ENCODE peak calls at places on chromosome 4, in five cellular contexts. W is transverse colon, D is breast epithelium, A is right lobe of liver, H is ovary. F is an unnamed sample.

GRCh38 chr4:163249042-163249441 is 82.4 kb upstream of the NAF1 start:
- DNase-seq in H (no peak), W (no peak), A (no peak), D (no peak), F (no peak)

GRCh38 chr4:141140271-141141205 is 7.3 kb upstream of the RNF150 start:
- DNase-seq in D (no peak), A (no peak), W (no peak), H (no peak), F (no peak)

GRCh38 chr4:156983366-156983765 is 11.8 kb upstream of the PDGFC start:
- DNase-seq in A (no peak), W (no peak), D (no peak), H (no peak), F (no peak)

GRCh38 chr4:21134994-21135393 is 434.7 kb downstream of the PACRGL start:
- DNase-seq in A (no peak), D (no peak), H (no peak), W (no peak), F (no peak)

GRCh38 chr4:146224331-146224966 is 10.1 kb downstream of the REELD1 start:
- DNase-seq in A (no peak), W (no peak), H (no peak), D (no peak), F (no peak)

GRCh38 chr4:1509366-1509765 is 103.1 kb upstream of the NKX1-1 start:
- DNase-seq in W (no peak), A (no peak), H (peak; percentile 17), D (no peak), F (no peak)

GRCh38 chr4:60485279-60485678 is 714.8 kb upstream of the ADGRL3 start:
- DNase-seq in A (no peak), D (no peak), W (no peak), H (no peak), F (no peak)

GRCh38 chr4:151698213-151698612 is 62.6 kb downstream of the GATB start:
- DNase-seq in W (no peak), A (no peak), H (no peak), D (no peak), F (no peak)

GRCh38 chr4:110876866-110877265 is 254.0 kb upstream of the PITX2 start:
- DNase-seq in A (no peak), D (no peak), H (no peak), W (no peak), F (no peak)

GRCh38 chr4:183200453-183200852 is 101.4 kb downstream of the WWC2 start:
- DNase-seq in D (no peak), A (no peak), H (peak; percentile 62), W (peak; percentile 14), F (peak; percentile 26)

GRCh38 chr4:138021116-138021820 is 220.9 kb downstream of the SLC7A11 start:
- DNase-seq in D (no peak), H (no peak), W (no peak), A (no peak), F (no peak)

GRCh38 chr4:154626793-154627484 is 14.5 kb upstream of the FGG start:
- DNase-seq in A (peak; percentile 78), D (peak; percentile 57), W (peak; percentile 38), H (peak; percentile 66), F (peak; percentile 91)
- TF ChIP-seq CTCF in A (peak; percentile 60), D (peak; percentile 39), W (peak; percentile 25), H (no peak), F (no peak)

DNA sequence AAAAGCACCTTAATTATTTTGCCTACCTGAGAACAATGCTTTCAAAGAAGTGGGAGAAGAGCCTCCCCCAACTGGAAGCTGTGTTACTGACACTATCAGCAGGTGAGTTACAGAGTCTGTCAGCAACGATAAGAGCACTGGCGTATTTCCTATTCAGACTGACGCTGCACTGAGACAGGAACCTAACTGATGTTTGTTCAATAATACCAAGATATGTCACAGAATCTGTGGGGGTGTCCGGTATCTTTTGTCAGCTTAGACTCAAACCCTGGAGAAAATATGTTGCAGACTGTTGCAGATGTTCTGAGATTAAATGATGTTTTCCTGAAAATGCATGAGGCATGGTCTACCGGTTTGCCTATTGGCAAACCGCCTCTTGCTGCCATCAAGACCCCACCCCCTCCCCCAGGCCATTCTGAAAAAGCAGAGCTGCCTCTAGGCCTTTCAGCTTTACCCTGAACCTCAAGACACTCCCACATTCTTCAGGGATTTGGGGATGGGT is 115.2 kb upstream of the KIT start:
- DNase-seq in D (no peak), A (no peak), H (no peak), W (no peak), F (no peak)
- TF ChIP-seq POLR2A in D (no peak), A (no peak), H (no peak), W (no peak), F (no peak)

GRCh38 chr4:75629239-75629638 is 1.1 kb downstream of the CDKL2 start:
- DNase-seq in H (no peak), A (no peak), W (no peak), D (no peak), F (no peak)
- TF ChIP-seq CTCF in H (no peak), A (no peak), W (no peak), D (no peak), F (no peak)

GRCh38 chr4:25233737-25234389 is at the start of gene PI4K2B:
- DNase-seq in D (peak; percentile 91), H (peak; percentile 90), A (peak; percentile 95), W (peak; percentile 95), F (peak; percentile 98)
- TF ChIP-seq POLR2A in D (peak; percentile 14), H (peak; percentile 75), A (peak; percentile 93), W (peak; percentile 91), F (peak; percentile 77)

GRCh38 chr4:154503598-154503997 is 12.0 kb upstream of the DCHS2 start:
- DNase-seq in H (no peak), A (no peak), D (no peak), W (no peak), F (no peak)
- TF ChIP-seq CTCF in H (no peak), A (peak; percentile 30), D (peak; percentile 31), W (no peak), F (peak; percentile 20)